ENCODE peak calls at places on chromosomes 13 and 19, in five cellular contexts. L, G, P, N and O are unnamed samples.

GRCh38 chr13:44815507-44816074 is 173.7 kb downstream of the NUFIP1 start:
- DNase-seq in L (no peak), G (no peak), P (peak), N (no peak), O (peak)

GRCh38 chr13:97215325-97215724 is 6.8 kb upstream of the MBNL2 start:
- DNase-seq in L (no peak), G (no peak), P (no peak), N (no peak), O (no peak)

GRCh38 chr13:109162248-109163051 is 533.0 kb downstream of the MYO16 start:
- DNase-seq in L (peak), G (no peak), P (peak), N (no peak), O (peak)

GRCh38 chr19:15629003-15629880 is 11.5 kb upstream of the CYP4F3 start:
- DNase-seq in L (peak), G (peak), P (peak), N (peak), O (peak)

GRCh38 chr19:27776020-27776419 is 1436.9 kb downstream of the UQCRFS1 start:
- DNase-seq in L (peak), G (no peak), P (no peak), N (no peak), O (no peak)

GRCh38 chr19:18852634-18853033 is 20.9 kb downstream of the UPF1 start:
- DNase-seq in L (no peak), G (no peak), P (no peak), N (no peak), O (no peak)

GRCh38 chr13:105410602-105411001 is 1124.9 kb downstream of the EFNB2 start:
- DNase-seq in L (peak), G (peak), P (peak), N (no peak), O (peak)

GRCh38 chr13:58884810-58885209 is 1253.3 kb downstream of the PCDH17 start:
- DNase-seq in L (no peak), G (no peak), P (no peak), N (no peak), O (no peak)

GRCh38 chr19:1070576-1070930 is 3.6 kb downstream of the ARHGAP45 start:
- DNase-seq in L (no peak), G (no peak), P (no peak), N (no peak), O (no peak)

GRCh38 chr13:44293908-44294735 is 79.5 kb upstream of the SERP2 start:
- DNase-seq in L (no peak), G (no peak), P (no peak), N (no peak), O (no peak)

GRCh38 chr19:16118489-16119033 is 6.9 kb downstream of the RAB8A start:
- DNase-seq in L (peak), G (no peak), P (peak), N (no peak), O (peak)

GRCh38 chr19:14837391-14837790 is 2.4 kb upstream of the OR7A5 start:
- DNase-seq in L (no peak), G (no peak), P (no peak), N (no peak), O (no peak)

GRCh38 chr13:105773887-105774538 is 761.4 kb downstream of the EFNB2 start:
- DNase-seq in L (peak), G (no peak), P (no peak), N (no peak), O (no peak)

GRCh38 chr19:35295792-35296462 is 4.0 kb downstream of the MAG start:
- DNase-seq in L (peak), G (no peak), P (peak), N (peak), O (peak)

GRCh38 chr19:6718741-6719539 is 1.5 kb downstream of the C3 start:
- DNase-seq in L (peak), G (peak), P (peak), N (no peak), O (peak)

GRCh38 chr19:1232652-1233360 is 5.0 kb downstream of the CBARP start:
- DNase-seq in L (no peak), G (no peak), P (no peak), N (no peak), O (no peak)

GRCh38 chr13:19596086-19596485 is 34.8 kb upstream of the TPTE2 start:
- DNase-seq in L (no peak), G (no peak), P (no peak), N (no peak), O (no peak)

GRCh38 chr19:18425515-18426415 is 6.6 kb downstream of the SSBP4 start:
- DNase-seq in L (no peak), G (no peak), P (no peak), N (no peak), O (no peak)

GRCh38 chr19:13833330-13834265 is 38.4 kb downstream of the ZSWIM4 start:
- DNase-seq in L (peak), G (peak), P (peak), N (peak), O (peak)

GRCh38 chr19:46225558-46226004 is 4.0 kb upstream of the IGFL1 start:
- DNase-seq in L (no peak), G (peak), P (no peak), N (no peak), O (peak)

GRCh38 chr13:48500652-48501197 is 32.2 kb downstream of the RCBTB2 start:
- DNase-seq in L (no peak), G (no peak), P (no peak), N (no peak), O (no peak)

GRCh38 chr19:6590458-6591319 is at the start of gene CD70:
- DNase-seq in L (peak), G (peak), P (peak), N (peak), O (peak)

GRCh38 chr19:37977992-37978391 is 71.0 kb downstream of the SIPA1L3 start:
- DNase-seq in L (no peak), G (no peak), P (no peak), N (no peak), O (no peak)

GRCh38 chr13:31781064-31781463 is 41.7 kb downstream of the RXFP2 start:
- DNase-seq in L (no peak), G (no peak), P (no peak), N (no peak), O (no peak)

GRCh38 chr19:13337181-13337580 is 169.1 kb downstream of the CACNA1A start:
- DNase-seq in L (no peak), G (no peak), P (no peak), N (no peak), O (no peak)

GRCh38 chr19:13132471-13133166 is 14.6 kb downstream of the NACC1 start:
- DNase-seq in L (no peak), G (no peak), P (peak), N (peak), O (no peak)

GRCh38 chr13:99135591-99135990 is 65.1 kb upstream of the UBAC2 start:
- DNase-seq in L (no peak), G (no peak), P (no peak), N (no peak), O (no peak)

GRCh38 chr19:18861235-18861634 is 29.5 kb downstream of the UPF1 start:
- DNase-seq in L (peak), G (no peak), P (no peak), N (no peak), O (no peak)

GRCh38 chr13:69947577-69947976 is 160.0 kb upstream of the ATXN8OS start:
- DNase-seq in L (no peak), G (no peak), P (no peak), N (no peak), O (no peak)

GRCh38 chr13:98372886-98373285 is 195.8 kb upstream of the RNF113B start:
- DNase-seq in L (no peak), G (peak), P (no peak), N (no peak), O (no peak)

GRCh38 chr19:5850189-5850588 is 1.1 kb downstream of the FUT3 start:
- DNase-seq in L (no peak), G (no peak), P (no peak), N (no peak), O (no peak)